ENCODE peak calls at places on chromosomes 4 and X, in six cellular contexts. R, F, C, V, A and J are unnamed samples.

GRCh38 chrX:54785901-54786300 is 12.2 kb downstream of the ITIH6 start:
- DNase-seq in R (no peak), F (peak; percentile 9), C (no peak), V (peak; percentile 6), A (no peak), J (no peak)

GRCh38 chrX:134554291-134554690 is 94.3 kb downstream of the HPRT1 start:
- DNase-seq in R (no peak), F (no peak), C (no peak), V (no peak), A (no peak), J (no peak)

GRCh38 chr4:4555916-4556315 is 14.1 kb upstream of the STX18 start:
- DNase-seq in R (peak; percentile 82), F (peak; percentile 52), C (no peak), V (no peak), A (no peak), J (no peak)

GRCh38 chr4:87235020-87235671 is 14.7 kb upstream of the KLHL8 start:
- DNase-seq in R (no peak), F (no peak), C (no peak), V (no peak), A (no peak), J (no peak)

GRCh38 chr4:124879195-124879594 is 166.7 kb upstream of the ANKRD50 start:
- DNase-seq in R (no peak), F (no peak), C (no peak), V (no peak), A (no peak), J (no peak)

GRCh38 chr4:163107754-163108153 is 58.9 kb downstream of the NAF1 start:
- DNase-seq in R (no peak), F (no peak), C (no peak), V (no peak), A (no peak), J (no peak)

GRCh38 chr4:46506876-46507275 is 116.9 kb upstream of the GABRA2 start:
- DNase-seq in R (no peak), F (no peak), C (no peak), V (no peak), A (no peak), J (no peak)

GRCh38 chr4:8291036-8291682 is 21.6 kb downstream of the HTRA3 start:
- DNase-seq in R (no peak), F (no peak), C (no peak), V (no peak), A (peak; percentile 28), J (no peak)

GRCh38 chrX:39764441-39764914 is 333.3 kb downstream of the BCOR start:
- DNase-seq in R (no peak), F (no peak), C (no peak), V (no peak), A (no peak), J (no peak)

GRCh38 chrX:53055244-53055849 is 6.8 kb downstream of the GPR173 start:
- DNase-seq in R (no peak), F (no peak), C (no peak), V (no peak), A (no peak), J (no peak)

GRCh38 chr4:10336471-10336870 is 120.8 kb downstream of the ZNF518B start:
- DNase-seq in R (peak; percentile 8), F (no peak), C (no peak), V (no peak), A (no peak), J (no peak)

GRCh38 chrX:150570512-150570911 is 2.1 kb downstream of the MTM1 start:
- DNase-seq in R (no peak), F (no peak), C (no peak), V (no peak), A (no peak), J (no peak)

GRCh38 chrX:134544614-134545255 is 84.8 kb downstream of the HPRT1 start:
- DNase-seq in R (no peak), F (no peak), C (peak; percentile 53), V (no peak), A (no peak), J (no peak)

GRCh38 chr4:6749340-6750171 is 33.0 kb upstream of the KIAA0232 start:
- DNase-seq in R (peak; percentile 82), F (peak; percentile 77), C (no peak), V (no peak), A (peak; percentile 87), J (no peak)

GRCh38 chr4:3312362-3312761 is 19.5 kb downstream of the RGS12 start:
- DNase-seq in R (no peak), F (no peak), C (no peak), V (no peak), A (no peak), J (no peak)

GRCh38 chr4:15250021-15250441 is 177.8 kb upstream of the C1QTNF7 start:
- DNase-seq in R (peak; percentile 12), F (no peak), C (no peak), V (no peak), A (no peak), J (no peak)

GRCh38 chr4:169226565-169226964 is 44.2 kb downstream of the SH3RF1 start:
- DNase-seq in R (no peak), F (no peak), C (no peak), V (no peak), A (no peak), J (no peak)

GRCh38 chrX:23616361-23616760 is 50.9 kb upstream of the PRDX4 start:
- DNase-seq in R (peak; percentile 24), F (peak; percentile 26), C (no peak), V (no peak), A (no peak), J (peak; percentile 0)

GRCh38 chr4:5821665-5822358 is 71.1 kb downstream of the CRMP1 start:
- DNase-seq in R (peak; percentile 35), F (no peak), C (peak; percentile 42), V (peak; percentile 15), A (no peak), J (no peak)